ENCODE peak calls at places on chromosomes 12 and 14, in nine cellular contexts. One of them, this sample, is unnamed.

GRCh38 chr12:127625372-127625771 is 641.6 kb upstream of the TMEM132C start:
- DNase-seq in cardiac fibroblast: no peak
- DNase-seq in Panc1: no peak
- DNase-seq in nephron progenitor cell: no peak
- DNase-seq in BJ: no peak
- DNase-seq in D721Med: no peak
- DNase-seq in astrocyte of the cerebellum: no peak
- DNase-seq in fibroblast of the aortic adventitia: no peak
- DNase-seq in A673: no peak
- DNase-seq in this sample: no peak

GRCh38 chr14:105855893-105856675 is 329.7 kb downstream of the TMEM121 start:
- DNase-seq in cardiac fibroblast: no peak
- DNase-seq in nephron progenitor cell: no peak
- DNase-seq in BJ: no peak
- DNase-seq in Panc1: no peak
- DNase-seq in fibroblast of the aortic adventitia: no peak
- DNase-seq in D721Med: no peak
- DNase-seq in A673: no peak
- DNase-seq in astrocyte of the cerebellum: no peak
- DNase-seq in this sample: no peak

GRCh38 chr14:36553650-36554260 is 28.7 kb downstream of the NKX2-8 start:
- DNase-seq in A673: peak
- DNase-seq in cardiac fibroblast: peak
- DNase-seq in nephron progenitor cell: peak
- DNase-seq in Panc1: peak
- DNase-seq in D721Med: no peak
- DNase-seq in astrocyte of the cerebellum: peak
- DNase-seq in BJ: no peak
- DNase-seq in fibroblast of the aortic adventitia: peak
- DNase-seq in this sample: no peak

GRCh38 chr12:56955631-56956256 is 1.7 kb downstream of the RDH16 start:
- DNase-seq in Panc1: no peak
- DNase-seq in D721Med: no peak
- DNase-seq in astrocyte of the cerebellum: no peak
- DNase-seq in fibroblast of the aortic adventitia: peak
- DNase-seq in A673: no peak
- DNase-seq in BJ: no peak
- DNase-seq in nephron progenitor cell: no peak
- DNase-seq in cardiac fibroblast: peak
- DNase-seq in this sample: no peak

GRCh38 chr14:24307575-24308341 is at the start of gene CIDEB:
- DNase-seq in nephron progenitor cell: peak
- DNase-seq in A673: peak
- DNase-seq in Panc1: peak
- DNase-seq in cardiac fibroblast: peak
- DNase-seq in D721Med: peak
- DNase-seq in BJ: no peak
- DNase-seq in fibroblast of the aortic adventitia: peak
- DNase-seq in astrocyte of the cerebellum: peak
- DNase-seq in this sample: peak

GRCh38 chr12:15827136-15827535 is 37.9 kb upstream of the EPS8 start:
- DNase-seq in cardiac fibroblast: no peak
- DNase-seq in nephron progenitor cell: no peak
- DNase-seq in Panc1: no peak
- DNase-seq in D721Med: no peak
- DNase-seq in astrocyte of the cerebellum: no peak
- DNase-seq in BJ: no peak
- DNase-seq in fibroblast of the aortic adventitia: no peak
- DNase-seq in A673: no peak
- DNase-seq in this sample: no peak

GRCh38 chr12:112380663-112381420 is 1.4 kb downstream of the HECTD4 start:
- DNase-seq in astrocyte of the cerebellum: no peak
- DNase-seq in D721Med: no peak
- DNase-seq in Panc1: no peak
- DNase-seq in BJ: no peak
- DNase-seq in cardiac fibroblast: no peak
- DNase-seq in nephron progenitor cell: peak
- DNase-seq in A673: peak
- DNase-seq in fibroblast of the aortic adventitia: no peak
- DNase-seq in this sample: peak

GRCh38 chr14:51095854-51096823 is 1.2 kb upstream of the TRIM9 start:
- DNase-seq in cardiac fibroblast: peak
- DNase-seq in Panc1: no peak
- DNase-seq in D721Med: no peak
- DNase-seq in A673: peak
- DNase-seq in nephron progenitor cell: peak
- DNase-seq in astrocyte of the cerebellum: no peak
- DNase-seq in BJ: no peak
- DNase-seq in fibroblast of the aortic adventitia: peak
- DNase-seq in this sample: peak

GRCh38 chr12:104108755-104109445 is 29.1 kb downstream of the NFYB start:
- DNase-seq in A673: peak
- DNase-seq in nephron progenitor cell: peak
- DNase-seq in BJ: peak
- DNase-seq in Panc1: peak
- DNase-seq in D721Med: peak
- DNase-seq in fibroblast of the aortic adventitia: peak
- DNase-seq in cardiac fibroblast: peak
- DNase-seq in astrocyte of the cerebellum: peak
- DNase-seq in this sample: peak

GRCh38 chr12:116577149-116577548 is 18.0 kb downstream of the MAP1LC3B2 start:
- DNase-seq in BJ: no peak
- DNase-seq in fibroblast of the aortic adventitia: peak
- DNase-seq in A673: no peak
- DNase-seq in astrocyte of the cerebellum: no peak
- DNase-seq in D721Med: no peak
- DNase-seq in Panc1: no peak
- DNase-seq in cardiac fibroblast: peak
- DNase-seq in nephron progenitor cell: no peak
- DNase-seq in this sample: no peak

GRCh38 chr14:55438066-55438683 is 2.2 kb downstream of the TBPL2 start:
- DNase-seq in D721Med: no peak
- DNase-seq in BJ: no peak
- DNase-seq in fibroblast of the aortic adventitia: peak
- DNase-seq in A673: peak
- DNase-seq in cardiac fibroblast: peak
- DNase-seq in Panc1: no peak
- DNase-seq in astrocyte of the cerebellum: peak
- DNase-seq in nephron progenitor cell: peak
- DNase-seq in this sample: no peak

GRCh38 chr14:103045387-103045869 is 11.9 kb downstream of the CDC42BPB start:
- DNase-seq in A673: no peak
- DNase-seq in fibroblast of the aortic adventitia: no peak
- DNase-seq in D721Med: no peak
- DNase-seq in BJ: no peak
- DNase-seq in nephron progenitor cell: no peak
- DNase-seq in cardiac fibroblast: no peak
- DNase-seq in astrocyte of the cerebellum: no peak
- DNase-seq in Panc1: no peak
- DNase-seq in this sample: no peak

GRCh38 chr14:24145700-24146621 is at the start of gene PSME2:
- DNase-seq in cardiac fibroblast: peak
- DNase-seq in fibroblast of the aortic adventitia: peak
- DNase-seq in BJ: no peak
- DNase-seq in Panc1: no peak
- DNase-seq in D721Med: no peak
- DNase-seq in A673: peak
- DNase-seq in astrocyte of the cerebellum: no peak
- DNase-seq in nephron progenitor cell: no peak
- DNase-seq in this sample: no peak

GRCh38 chr14:76995279-76996035 is 33.1 kb downstream of the IRF2BPL start:
- DNase-seq in Panc1: no peak
- DNase-seq in nephron progenitor cell: no peak
- DNase-seq in fibroblast of the aortic adventitia: no peak
- DNase-seq in astrocyte of the cerebellum: no peak
- DNase-seq in cardiac fibroblast: no peak
- DNase-seq in D721Med: no peak
- DNase-seq in A673: no peak
- DNase-seq in BJ: no peak
- DNase-seq in this sample: no peak

DNA sequence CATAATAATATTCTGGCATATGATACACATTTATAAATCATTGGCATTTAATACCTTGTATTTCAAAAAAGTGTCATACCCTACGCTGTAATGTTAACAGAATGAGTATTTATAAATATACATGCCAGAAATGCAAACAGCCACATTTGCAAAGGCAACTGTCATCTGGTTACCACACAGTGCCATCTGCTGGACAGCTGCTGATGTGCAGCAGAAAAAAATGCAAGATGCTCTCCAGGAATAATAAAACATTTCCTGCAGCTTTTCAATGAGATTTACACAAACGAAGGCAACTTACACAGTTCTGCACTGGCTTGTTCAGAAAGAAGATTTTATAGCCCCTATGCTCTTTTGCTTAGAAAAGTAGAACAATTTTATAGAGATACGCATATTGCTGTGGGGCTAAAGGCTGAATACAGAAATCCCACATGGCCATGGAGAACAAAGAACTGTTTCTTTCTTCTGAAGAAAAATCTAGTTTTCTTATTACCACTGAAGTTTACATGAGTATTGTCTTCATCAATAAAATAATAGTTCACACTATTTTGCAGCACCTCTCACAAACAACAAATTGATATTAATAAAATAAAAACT is 182.4 kb upstream of the GRIP1 start:
- DNase-seq in cardiac fibroblast: peak
- DNase-seq in fibroblast of the aortic adventitia: peak
- DNase-seq in BJ: peak
- DNase-seq in Panc1: peak
- DNase-seq in nephron progenitor cell: peak
- DNase-seq in A673: peak
- DNase-seq in D721Med: no peak
- DNase-seq in astrocyte of the cerebellum: peak
- DNase-seq in this sample: peak
- TF ChIP-seq CTCF in cardiac fibroblast: peak
- TF ChIP-seq CTCF in fibroblast of the aortic adventitia: peak
- TF ChIP-seq CTCF in BJ: peak
- TF ChIP-seq CTCF in Panc1: peak
- TF ChIP-seq CTCF in nephron progenitor cell: peak
- TF ChIP-seq CTCF in A673: peak
- TF ChIP-seq CTCF in D721Med: peak
- TF ChIP-seq CTCF in astrocyte of the cerebellum: peak
- TF ChIP-seq CTCF in this sample: peak

GRCh38 chr14:91649930-91650329 is 82.0 kb downstream of the CATSPERB start:
- DNase-seq in fibroblast of the aortic adventitia: peak
- DNase-seq in A673: peak
- DNase-seq in BJ: no peak
- DNase-seq in cardiac fibroblast: peak
- DNase-seq in nephron progenitor cell: no peak
- DNase-seq in Panc1: no peak
- DNase-seq in D721Med: no peak
- DNase-seq in astrocyte of the cerebellum: peak
- DNase-seq in this sample: no peak
- TF ChIP-seq CTCF in fibroblast of the aortic adventitia: peak
- TF ChIP-seq CTCF in A673: peak
- TF ChIP-seq CTCF in BJ: peak
- TF ChIP-seq CTCF in cardiac fibroblast: peak
- TF ChIP-seq CTCF in nephron progenitor cell: no peak
- TF ChIP-seq CTCF in Panc1: peak
- TF ChIP-seq CTCF in D721Med: peak
- TF ChIP-seq CTCF in astrocyte of the cerebellum: peak
- TF ChIP-seq CTCF in this sample: peak

GRCh38 chr12:76927170-76927784 is 48.5 kb upstream of the CSRP2 start:
- DNase-seq in cardiac fibroblast: peak
- DNase-seq in BJ: no peak
- DNase-seq in D721Med: no peak
- DNase-seq in fibroblast of the aortic adventitia: peak
- DNase-seq in Panc1: no peak
- DNase-seq in nephron progenitor cell: peak
- DNase-seq in astrocyte of the cerebellum: no peak
- DNase-seq in A673: peak
- DNase-seq in this sample: no peak
- TF ChIP-seq CTCF in cardiac fibroblast: peak
- TF ChIP-seq CTCF in BJ: peak
- TF ChIP-seq CTCF in D721Med: peak
- TF ChIP-seq CTCF in fibroblast of the aortic adventitia: peak
- TF ChIP-seq CTCF in Panc1: peak
- TF ChIP-seq CTCF in nephron progenitor cell: peak
- TF ChIP-seq CTCF in astrocyte of the cerebellum: peak
- TF ChIP-seq CTCF in A673: peak
- TF ChIP-seq CTCF in this sample: no peak

GRCh38 chr14:33676135-33676566 is 274.7 kb downstream of the EGLN3 start:
- DNase-seq in nephron progenitor cell: peak
- DNase-seq in A673: peak
- DNase-seq in D721Med: no peak
- DNase-seq in fibroblast of the aortic adventitia: peak
- DNase-seq in astrocyte of the cerebellum: no peak
- DNase-seq in BJ: no peak
- DNase-seq in cardiac fibroblast: peak
- DNase-seq in Panc1: no peak
- DNase-seq in this sample: no peak
- TF ChIP-seq CTCF in nephron progenitor cell: peak
- TF ChIP-seq CTCF in A673: peak
- TF ChIP-seq CTCF in D721Med: peak
- TF ChIP-seq CTCF in fibroblast of the aortic adventitia: peak
- TF ChIP-seq CTCF in astrocyte of the cerebellum: peak
- TF ChIP-seq CTCF in BJ: peak
- TF ChIP-seq CTCF in cardiac fibroblast: peak
- TF ChIP-seq CTCF in Panc1: no peak
- TF ChIP-seq CTCF in this sample: no peak

DNA sequence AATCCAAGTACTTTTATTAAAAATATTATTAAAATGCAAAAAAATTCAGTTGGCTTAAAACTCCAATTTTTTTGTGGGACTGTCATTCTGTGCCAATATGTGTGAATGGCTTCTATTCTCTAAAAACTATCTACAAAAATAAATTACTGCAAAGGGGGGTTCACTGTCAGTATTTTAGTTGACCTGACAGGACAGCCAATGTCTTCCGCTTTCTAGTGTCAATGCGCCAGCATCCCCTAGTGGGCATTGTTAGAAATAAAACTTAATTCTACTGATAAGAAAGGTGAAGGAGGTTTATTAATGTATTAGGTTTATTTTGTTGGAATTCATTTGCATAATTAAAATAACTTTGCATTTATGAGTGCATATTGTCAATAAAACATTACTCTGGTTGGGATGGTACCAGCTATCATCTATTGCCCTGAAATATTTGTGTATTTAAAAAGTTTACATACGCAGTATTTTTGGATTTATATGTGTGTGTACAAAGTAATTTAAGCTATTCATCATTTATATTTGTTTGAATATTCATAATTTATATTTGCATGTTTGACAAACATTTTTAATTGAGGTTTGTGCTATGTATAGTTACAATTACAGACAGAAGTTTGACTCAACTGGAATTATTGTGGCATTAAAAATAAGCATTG is 527.2 kb downstream of the FLRT2 start:
- DNase-seq in Panc1: no peak
- DNase-seq in fibroblast of the aortic adventitia: peak
- DNase-seq in D721Med: no peak
- DNase-seq in A673: peak
- DNase-seq in BJ: no peak
- DNase-seq in astrocyte of the cerebellum: no peak
- DNase-seq in cardiac fibroblast: peak
- DNase-seq in nephron progenitor cell: peak
- DNase-seq in this sample: no peak
- TF ChIP-seq CTCF in Panc1: peak
- TF ChIP-seq CTCF in fibroblast of the aortic adventitia: peak
- TF ChIP-seq CTCF in D721Med: peak
- TF ChIP-seq CTCF in A673: peak
- TF ChIP-seq CTCF in BJ: peak
- TF ChIP-seq CTCF in astrocyte of the cerebellum: peak
- TF ChIP-seq CTCF in cardiac fibroblast: peak
- TF ChIP-seq CTCF in nephron progenitor cell: peak
- TF ChIP-seq CTCF in this sample: peak

GRCh38 chr12:64780531-64781373 is 21.5 kb upstream of the GNS start:
- DNase-seq in fibroblast of the aortic adventitia: no peak
- DNase-seq in nephron progenitor cell: peak
- DNase-seq in BJ: no peak
- DNase-seq in cardiac fibroblast: no peak
- DNase-seq in Panc1: no peak
- DNase-seq in A673: peak
- DNase-seq in D721Med: no peak
- DNase-seq in astrocyte of the cerebellum: no peak
- DNase-seq in this sample: peak
- TF ChIP-seq CTCF in fibroblast of the aortic adventitia: no peak
- TF ChIP-seq CTCF in nephron progenitor cell: no peak
- TF ChIP-seq CTCF in BJ: no peak
- TF ChIP-seq CTCF in cardiac fibroblast: no peak
- TF ChIP-seq CTCF in Panc1: peak
- TF ChIP-seq CTCF in A673: no peak
- TF ChIP-seq CTCF in D721Med: no peak
- TF ChIP-seq CTCF in astrocyte of the cerebellum: no peak
- TF ChIP-seq CTCF in this sample: no peak

This sample was measured in activated B cell treated with CpG ODN at 0.5 μM for 24 hours.